ENCODE peak calls at places on chromosomes 4 and X, in five cellular contexts. F is posterior vena cava, D is M059J, M is RPMI7951, O is GM06990. P is an unnamed sample.

GRCh38 chr4:13236485-13236884 is 247.7 kb downstream of the RAB28 start:
- DNase-seq in M (no peak), O (no peak), F (no peak), D (no peak), P (no peak)

GRCh38 chrX:70096052-70096451 is 33.8 kb downstream of the OTUD6A start:
- DNase-seq in M (no peak), F (no peak), O (no peak), D (peak), P (no peak)

GRCh38 chrX:101229155-101229554 is 9.6 kb downstream of the DRP2 start:
- DNase-seq in O (no peak), D (peak), M (peak), F (no peak), P (no peak)

GRCh38 chr4:109156346-109156745 is 146.1 kb downstream of the COL25A1 start:
- DNase-seq in F (no peak), D (no peak), M (no peak), O (no peak), P (no peak)

GRCh38 chr4:131013226-131013625 is 1917.3 kb downstream of the C4orf33 start:
- DNase-seq in O (no peak), M (no peak), D (no peak), F (no peak), P (no peak)

GRCh38 chr4:81799371-81799770 is 327.7 kb upstream of the RASGEF1B start:
- DNase-seq in F (no peak), D (no peak), O (no peak), M (no peak), P (no peak)

GRCh38 chr4:24559889-24560288 is 24.5 kb downstream of the DHX15 start:
- DNase-seq in D (no peak), F (no peak), M (no peak), O (no peak), P (no peak)

GRCh38 chr4:54231419-54232150 is 2.5 kb downstream of the PDGFRA start:
- DNase-seq in M (peak), D (no peak), F (peak), O (peak), P (no peak)

GRCh38 chr4:8315343-8316250 is 46.0 kb downstream of the HTRA3 start:
- DNase-seq in O (no peak), F (peak), M (peak), D (peak), P (no peak)

GRCh38 chr4:126071346-126072333 is 756.9 kb downstream of the FAT4 start:
- DNase-seq in D (peak), O (no peak), M (peak), F (no peak), P (no peak)

GRCh38 chr4:111923786-111924185 is 221.5 kb upstream of the FAM241A start:
- DNase-seq in O (no peak), F (no peak), D (peak), M (peak), P (no peak)

GRCh38 chr4:34679228-34679627 is 1565.1 kb downstream of the ARAP2 start:
- DNase-seq in F (no peak), D (no peak), O (no peak), M (no peak), P (no peak)

GRCh38 chrX:48937065-48937907 is 18.5 kb upstream of the PIM2 start:
- DNase-seq in O (peak), M (peak), F (peak), D (no peak), P (peak)

GRCh38 chrX:149151805-149152757 is 353.0 kb downstream of the IDS start:
- DNase-seq in M (peak), O (no peak), F (no peak), D (peak), P (peak)

GRCh38 chr4:77695769-77696168 is 90.1 kb downstream of the CXCL13 start:
- DNase-seq in D (peak), O (no peak), M (peak), F (no peak), P (no peak)

GRCh38 chrX:53738370-53738909 is 51.9 kb upstream of the HUWE1 start:
- DNase-seq in O (peak), D (no peak), F (no peak), M (no peak), P (no peak)

GRCh38 chr4:67873116-67873515 is 10.7 kb downstream of the TMPRSS11D start:
- DNase-seq in D (no peak), F (no peak), M (no peak), O (no peak), P (no peak)

GRCh38 chr4:168853770-168854169 is 156.3 kb downstream of the CBR4 start:
- DNase-seq in M (no peak), O (peak), F (no peak), D (no peak), P (peak)

GRCh38 chrX:86946569-86946968 is 571.0 kb upstream of the KLHL4 start:
- DNase-seq in M (no peak), F (no peak), D (peak), O (no peak), P (peak)

P was measured in GM12878.